ENCODE peak calls at places on chromosomes 6 and 20, in four cellular contexts. D, K, M and P are unnamed samples.

GRCh38 chr6:134318396-134319281 is 727 bp upstream of the SGK1 start:
- DNase-seq in D (no peak), K (no peak), M (no peak), P (no peak)

GRCh38 chr6:47179286-47179685 is 130.4 kb downstream of the TNFRSF21 start:
- DNase-seq in D (no peak), M (no peak), K (no peak), P (no peak)

GRCh38 chr6:143896096-143896880 is 32.0 kb downstream of the ZC2HC1B start:
- DNase-seq in D (no peak), K (no peak), M (no peak), P (no peak)

GRCh38 chr20:2804921-2805681 is 4.7 kb upstream of the CPXM1 start:
- DNase-seq in K (peak; percentile 76), D (no peak), M (no peak), P (no peak)

GRCh38 chr6:19312291-19312978 is 524.7 kb upstream of the ID4 start:
- DNase-seq in K (peak; percentile 92), D (peak; percentile 48), M (no peak), P (no peak)

GRCh38 chr6:11813585-11813984 is 35.0 kb upstream of the ADTRP start:
- DNase-seq in D (no peak), M (no peak), K (no peak), P (no peak)

GRCh38 chr6:8065519-8065911 is 1.3 kb upstream of the BLOC1S5 start:
- DNase-seq in M (no peak), K (no peak), D (no peak), P (no peak)

GRCh38 chr6:51049983-51050877 is 231.6 kb downstream of the TFAP2B start:
- DNase-seq in K (no peak), M (no peak), D (no peak), P (no peak)

GRCh38 chr6:153537422-153537821 is 406.3 kb upstream of the RGS17 start:
- DNase-seq in K (no peak), M (no peak), D (no peak), P (no peak)

GRCh38 chr6:68777956-68778355 is 142.9 kb downstream of the ADGRB3 start:
- DNase-seq in D (no peak), M (no peak), K (no peak), P (no peak)

GRCh38 chr20:44738779-44739477 is 6.7 kb upstream of the KCNK15 start:
- DNase-seq in K (peak; percentile 89), M (peak; percentile 65), D (peak; percentile 32), P (no peak)

GRCh38 chr20:62929051-62929538 is 2.8 kb upstream of the DIDO1 start:
- DNase-seq in D (peak; percentile 25), K (peak; percentile 96), M (peak; percentile 21), P (no peak)

GRCh38 chr6:138005846-138006245 is 101.4 kb downstream of the PERP start:
- DNase-seq in D (no peak), M (no peak), K (no peak), P (no peak)

GRCh38 chr6:138008791-138009190 is 98.4 kb downstream of the PERP start:
- DNase-seq in M (no peak), K (no peak), D (no peak), P (no peak)

GRCh38 chr6:138011413-138011812 is 95.8 kb downstream of the PERP start:
- DNase-seq in M (no peak), D (no peak), K (no peak), P (no peak)

GRCh38 chr6:138004423-138005287 is 102.6 kb downstream of the PERP start:
- DNase-seq in K (no peak), D (no peak), M (peak; percentile 14), P (no peak)

GRCh38 chr6:138007014-138007472 is 100.2 kb downstream of the PERP start:
- DNase-seq in M (peak; percentile 26), D (no peak), K (peak; percentile 89), P (no peak)
- TF ChIP-seq CTCF in M (peak; percentile 78), D (peak; percentile 68), K (peak; percentile 89), P (peak; percentile 76)

GRCh38 chr6:137202078-137202477 is 17.1 kb downstream of the IFNGR1 start:
- DNase-seq in M (no peak), K (no peak), D (no peak), P (no peak)
- TF ChIP-seq CTCF in M (peak; percentile 28), K (peak; percentile 60), D (peak; percentile 54), P (no peak)

GRCh38 chr20:61560361-61560853 is 308.3 kb downstream of the CDH4 start:
- DNase-seq in D (no peak), K (peak; percentile 91), M (peak; percentile 68), P (no peak)
- TF ChIP-seq CTCF in D (no peak), K (peak; percentile 77), M (peak; percentile 72), P (no peak)

GRCh38 chr6:88513920-88514319 is 347.8 kb upstream of the CNR1 start:
- DNase-seq in M (no peak), D (no peak), K (no peak), P (no peak)
- TF ChIP-seq CTCF in M (no peak), D (no peak), K (no peak), P (no peak)

DNA sequence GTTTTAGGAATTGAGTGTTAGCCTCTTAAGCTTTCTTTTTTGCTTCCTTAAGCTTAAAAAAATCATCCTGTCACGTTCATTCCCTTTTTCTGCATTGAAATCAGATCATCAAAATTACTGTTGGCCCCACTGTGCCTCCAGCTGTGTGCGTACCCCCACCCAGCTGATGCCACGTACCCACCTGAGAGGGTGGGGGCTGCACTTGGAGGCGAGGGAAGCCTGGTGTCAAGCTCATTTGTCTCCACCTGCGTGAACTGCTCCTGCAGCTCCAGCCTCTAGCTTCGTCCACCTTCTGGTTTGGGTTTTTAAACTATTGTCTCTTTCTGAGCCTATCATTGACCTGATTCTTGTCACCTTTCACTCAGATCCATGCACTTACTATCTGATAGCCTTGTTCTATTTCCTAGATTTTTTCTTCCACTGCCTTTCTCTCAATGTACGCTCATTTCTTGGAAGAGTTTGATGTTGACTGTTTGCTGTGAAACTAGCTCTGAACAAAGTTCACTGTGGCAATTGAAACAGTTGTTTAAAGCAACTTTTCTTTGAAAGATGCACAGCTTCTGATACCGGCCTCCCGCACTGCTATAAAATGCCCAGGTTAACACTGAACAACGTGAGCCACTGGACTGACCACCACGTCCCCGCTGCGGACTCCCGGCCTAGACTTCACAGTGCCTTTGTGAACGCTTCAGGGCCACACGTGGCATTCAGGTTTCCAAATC is 30.0 kb upstream of the IRF4 start:
- DNase-seq in K (no peak), M (no peak), D (no peak), P (no peak)
- TF ChIP-seq CTCF in K (no peak), M (no peak), D (no peak), P (no peak)